ENCODE peak calls at places on chromosomes 16 and 17, in nine cellular contexts. Z is T-helper 1 cell; S is NCI-H82; A is EL; L is HEK293T; V is stimulated activated CD8-positive, alpha-beta memory T cell treated with anti-CD3 and anti-CD28 coated beads, Interleukin-7, amount 100 ng/mL, for 24 hours; D is skeletal muscle cell; Y is right lobe of liver; W is activated CD4-positive, alpha-beta T cell treated with anti-CD3 and anti-CD28 coated beads, Interleukin-2, amount 50 U/mL, for 1 hour. Q is an unnamed sample.

GRCh38 chr17:52064791-52065211 is 93.7 kb downstream of the CA10 start:
- DNase-seq in Z (no peak), S (no peak), A (peak), L (no peak), V (no peak), D (peak), Y (no peak), W (no peak), Q (no peak)

GRCh38 chr16:77788196-77789084 is at the start of gene VAT1L:
- DNase-seq in Z (no peak), S (peak), A (peak), L (peak), V (no peak), D (no peak), Y (no peak), W (no peak), Q (peak)

GRCh38 chr16:56246051-56246817 is 54.9 kb downstream of the GNAO1 start:
- DNase-seq in Z (no peak), S (no peak), A (peak), L (no peak), V (no peak), D (no peak), Y (peak), W (no peak), Q (no peak)

GRCh38 chr17:60594747-60595146 is 5.2 kb upstream of the PPM1D start:
- DNase-seq in Z (no peak), S (peak), A (no peak), L (no peak), V (no peak), D (no peak), Y (no peak), W (no peak), Q (no peak)

GRCh38 chr17:77332034-77332971 is 191.5 kb downstream of the SEC14L1 start:
- DNase-seq in Z (peak), S (no peak), A (no peak), L (no peak), V (no peak), D (no peak), Y (peak), W (peak), Q (no peak)

GRCh38 chr17:57540596-57540995 is 204.5 kb downstream of the CCDC182 start:
- DNase-seq in Z (no peak), S (no peak), A (no peak), L (no peak), V (no peak), D (no peak), Y (no peak), W (no peak), Q (no peak)

GRCh38 chr16:15445450-15445849 is 11.1 kb downstream of the BMERB1 start:
- DNase-seq in Z (no peak), S (no peak), A (no peak), L (no peak), V (no peak), D (no peak), Y (no peak), W (no peak), Q (no peak)

GRCh38 chr16:82432261-82432660 is 194.5 kb upstream of the CDH13 start:
- DNase-seq in Z (no peak), S (no peak), A (no peak), L (no peak), V (no peak), D (no peak), Y (no peak), W (no peak), Q (no peak)

GRCh38 chr17:31548709-31549108 is 157.2 kb downstream of the RAB11FIP4 start:
- DNase-seq in Z (no peak), S (peak), A (no peak), L (no peak), V (no peak), D (no peak), Y (no peak), W (no peak), Q (no peak)

GRCh38 chr16:13312063-13312462 is 410.7 kb downstream of the SHISA9 start:
- DNase-seq in Z (no peak), S (no peak), A (no peak), L (no peak), V (no peak), D (no peak), Y (no peak), W (no peak), Q (no peak)

GRCh38 chr16:69424935-69425784 is 741 bp downstream of the CYB5B start:
- DNase-seq in Z (no peak), S (peak), A (no peak), L (no peak), V (no peak), D (no peak), Y (no peak), W (no peak), Q (no peak)

GRCh38 chr17:44872131-44872768 is 24.6 kb downstream of the HIGD1B start:
- DNase-seq in Z (no peak), S (no peak), A (no peak), L (no peak), V (no peak), D (no peak), Y (no peak), W (no peak), Q (peak)

GRCh38 chr17:57391076-57391825 is 134.9 kb downstream of the MSI2 start:
- DNase-seq in Z (no peak), S (no peak), A (no peak), L (no peak), V (no peak), D (peak), Y (no peak), W (no peak), Q (no peak)

GRCh38 chr16:67395105-67395457 is 1.8 kb upstream of the TPPP3 start:
- DNase-seq in Z (no peak), S (no peak), A (no peak), L (no peak), V (no peak), D (no peak), Y (no peak), W (no peak), Q (no peak)

GRCh38 chr16:3946604-3947180 is 66.2 kb upstream of the CREBBP start:
- DNase-seq in Z (no peak), S (no peak), A (no peak), L (no peak), V (no peak), D (no peak), Y (no peak), W (no peak), Q (no peak)

GRCh38 chr16:21218135-21218534 is 6.8 kb upstream of the ZP2 start:
- DNase-seq in Z (no peak), S (no peak), A (no peak), L (no peak), V (no peak), D (no peak), Y (no peak), W (no peak), Q (no peak)

GRCh38 chr16:86467490-86467889 is 42.8 kb upstream of the FOXF1 start:
- DNase-seq in Z (no peak), S (no peak), A (no peak), L (no peak), V (no peak), D (no peak), Y (no peak), W (no peak), Q (no peak)

GRCh38 chr17:75181608-75182318 is 996 bp downstream of the SUMO2 start:
- DNase-seq in Z (peak), S (peak), A (peak), L (no peak), V (no peak), D (no peak), Y (peak), W (peak), Q (no peak)

GRCh38 chr17:35254107-35254802 is 11.4 kb downstream of the SLFN5 start:
- DNase-seq in Z (no peak), S (no peak), A (peak), L (no peak), V (no peak), D (peak), Y (peak), W (no peak), Q (peak)

GRCh38 chr17:32253117-32253611 is 12.5 kb upstream of the RHBDL3 start:
- DNase-seq in Z (peak), S (peak), A (peak), L (peak), V (peak), D (peak), Y (peak), W (peak), Q (peak)

GRCh38 chr17:78252111-78252634 is 20.7 kb downstream of the TMEM235 start:
- DNase-seq in Z (peak), S (no peak), A (no peak), L (no peak), V (no peak), D (no peak), Y (no peak), W (peak), Q (no peak)

GRCh38 chr17:40915199-40915661 is 22.2 kb downstream of the KRT23 start:
- DNase-seq in Z (no peak), S (no peak), A (peak), L (no peak), V (no peak), D (peak), Y (no peak), W (no peak), Q (peak)

GRCh38 chr16:88885693-88886253 is 19.3 kb upstream of the PABPN1L start:
- DNase-seq in Z (no peak), S (no peak), A (no peak), L (no peak), V (no peak), D (no peak), Y (no peak), W (no peak), Q (no peak)

GRCh38 chr17:82127704-82128103 is 29.7 kb upstream of the FASN start:
- DNase-seq in Z (peak), S (no peak), A (no peak), L (no peak), V (no peak), D (no peak), Y (no peak), W (peak), Q (no peak)

GRCh38 chr16:69141014-69141413 is 8.6 kb downstream of the UTP4 start:
- DNase-seq in Z (no peak), S (no peak), A (no peak), L (no peak), V (no peak), D (no peak), Y (no peak), W (no peak), Q (no peak)

GRCh38 chr16:57834936-57835335 is 32.6 kb upstream of the KIFC3 start:
- DNase-seq in Z (no peak), S (no peak), A (peak), L (no peak), V (no peak), D (no peak), Y (no peak), W (no peak), Q (no peak)

GRCh38 chr17:17609121-17609520 is 17.6 kb upstream of the PEMT start:
- DNase-seq in Z (no peak), S (peak), A (no peak), L (no peak), V (no peak), D (no peak), Y (no peak), W (no peak), Q (no peak)

GRCh38 chr17:73471924-73472323 is 160.1 kb upstream of the CDC42EP4 start:
- DNase-seq in Z (no peak), S (no peak), A (no peak), L (no peak), V (no peak), D (no peak), Y (no peak), W (no peak), Q (no peak)